ENCODE peak calls at places on chromosomes 12 and 14, in seven cellular contexts. One of them, this sample, is unnamed.

GRCh38 chr14:34858765-34859164 is 16.4 kb downstream of the BAZ1A start:
- DNase-seq in endothelial cell: no peak
- DNase-seq in A673: no peak
- DNase-seq in AG09309: no peak
- DNase-seq in Calu3: no peak
- DNase-seq in WTC11: no peak
- DNase-seq in astrocyte: no peak
- DNase-seq in this sample: no peak

GRCh38 chr12:53867216-53868012 is 71.2 kb upstream of the HOXC13 start:
- DNase-seq in endothelial cell: no peak
- DNase-seq in A673: no peak
- DNase-seq in AG09309: no peak
- DNase-seq in Calu3: peak; percentile 51
- DNase-seq in WTC11: peak; percentile 53
- DNase-seq in astrocyte: no peak
- DNase-seq in this sample: no peak

GRCh38 chr14:91985008-91985407 is 37.5 kb upstream of the FBLN5 start:
- DNase-seq in endothelial cell: no peak
- DNase-seq in A673: no peak
- DNase-seq in AG09309: no peak
- DNase-seq in Calu3: no peak
- DNase-seq in WTC11: no peak
- DNase-seq in astrocyte: peak; percentile 78
- DNase-seq in this sample: no peak

GRCh38 chr12:56086608-56087007 is 6.6 kb downstream of the ERBB3 start:
- DNase-seq in endothelial cell: no peak
- DNase-seq in A673: no peak
- DNase-seq in AG09309: no peak
- DNase-seq in Calu3: no peak
- DNase-seq in WTC11: no peak
- DNase-seq in astrocyte: no peak
- DNase-seq in this sample: no peak

GRCh38 chr14:20555845-20556244 is 5.0 kb downstream of the RNASE9 start:
- DNase-seq in endothelial cell: no peak
- DNase-seq in A673: no peak
- DNase-seq in AG09309: no peak
- DNase-seq in Calu3: no peak
- DNase-seq in WTC11: no peak
- DNase-seq in astrocyte: no peak
- DNase-seq in this sample: no peak

GRCh38 chr12:62291888-62292760 is 31.9 kb downstream of the USP15 start:
- DNase-seq in endothelial cell: no peak
- DNase-seq in A673: no peak
- DNase-seq in AG09309: no peak
- DNase-seq in Calu3: peak; percentile 21
- DNase-seq in WTC11: no peak
- DNase-seq in astrocyte: peak; percentile 49
- DNase-seq in this sample: no peak

GRCh38 chr12:59808317-59808910 is 212.6 kb downstream of the SLC16A7 start:
- DNase-seq in endothelial cell: no peak
- DNase-seq in A673: peak; percentile 34
- DNase-seq in AG09309: no peak
- DNase-seq in Calu3: no peak
- DNase-seq in WTC11: no peak
- DNase-seq in astrocyte: peak; percentile 16
- DNase-seq in this sample: no peak

GRCh38 chr12:46153267-46153872 is 115.5 kb downstream of the SLC38A1 start:
- DNase-seq in endothelial cell: no peak
- DNase-seq in A673: peak; percentile 55
- DNase-seq in AG09309: no peak
- DNase-seq in Calu3: no peak
- DNase-seq in WTC11: no peak
- DNase-seq in astrocyte: peak; percentile 25
- DNase-seq in this sample: no peak

GRCh38 chr12:69435644-69436043 is 34.5 kb upstream of the FRS2 start:
- DNase-seq in endothelial cell: no peak
- DNase-seq in A673: no peak
- DNase-seq in AG09309: peak; percentile 21
- DNase-seq in Calu3: no peak
- DNase-seq in WTC11: no peak
- DNase-seq in astrocyte: peak; percentile 46
- DNase-seq in this sample: no peak

GRCh38 chr12:123261196-123261595 is 10.5 kb downstream of the CDK2AP1 start:
- DNase-seq in endothelial cell: no peak
- DNase-seq in A673: no peak
- DNase-seq in AG09309: no peak
- DNase-seq in Calu3: no peak
- DNase-seq in WTC11: no peak
- DNase-seq in astrocyte: no peak
- DNase-seq in this sample: no peak

GRCh38 chr12:47954467-47955045 is 8.8 kb upstream of the TMEM106C start:
- DNase-seq in endothelial cell: no peak
- DNase-seq in A673: no peak
- DNase-seq in AG09309: no peak
- DNase-seq in Calu3: no peak
- DNase-seq in WTC11: no peak
- DNase-seq in astrocyte: no peak
- DNase-seq in this sample: no peak

GRCh38 chr12:89351489-89352241 is 636 bp downstream of the DUSP6 start:
- DNase-seq in endothelial cell: peak; percentile 36
- DNase-seq in A673: no peak
- DNase-seq in AG09309: no peak
- DNase-seq in Calu3: peak; percentile 39
- DNase-seq in WTC11: peak; percentile 37
- DNase-seq in astrocyte: peak; percentile 39
- DNase-seq in this sample: no peak

GRCh38 chr12:128543493-128543892 is 276.5 kb downstream of the TMEM132C start:
- DNase-seq in endothelial cell: no peak
- DNase-seq in A673: no peak
- DNase-seq in AG09309: no peak
- DNase-seq in Calu3: no peak
- DNase-seq in WTC11: no peak
- DNase-seq in astrocyte: no peak
- DNase-seq in this sample: no peak

GRCh38 chr14:80567905-80568512 is 356.7 kb upstream of the DIO2 start:
- DNase-seq in endothelial cell: no peak
- DNase-seq in A673: no peak
- DNase-seq in AG09309: no peak
- DNase-seq in Calu3: peak; percentile 20
- DNase-seq in WTC11: no peak
- DNase-seq in astrocyte: peak; percentile 92
- DNase-seq in this sample: no peak

GRCh38 chr14:70168401-70168800 is 20.4 kb downstream of the SLC8A3 start:
- DNase-seq in endothelial cell: no peak
- DNase-seq in A673: no peak
- DNase-seq in AG09309: no peak
- DNase-seq in Calu3: no peak
- DNase-seq in WTC11: no peak
- DNase-seq in astrocyte: no peak
- DNase-seq in this sample: no peak

GRCh38 chr14:67418368-67419174 is 6.6 kb upstream of the PLEK2 start:
- DNase-seq in endothelial cell: no peak
- DNase-seq in A673: no peak
- DNase-seq in AG09309: no peak
- DNase-seq in Calu3: peak; percentile 58
- DNase-seq in WTC11: no peak
- DNase-seq in astrocyte: no peak
- DNase-seq in this sample: no peak

GRCh38 chr14:67421356-67422224 is 9.6 kb upstream of the PLEK2 start:
- DNase-seq in endothelial cell: no peak
- DNase-seq in A673: no peak
- DNase-seq in AG09309: no peak
- DNase-seq in Calu3: no peak
- DNase-seq in WTC11: no peak
- DNase-seq in astrocyte: no peak
- DNase-seq in this sample: no peak

GRCh38 chr14:67417633-67418032 is 5.7 kb upstream of the PLEK2 start:
- DNase-seq in endothelial cell: no peak
- DNase-seq in A673: no peak
- DNase-seq in AG09309: no peak
- DNase-seq in Calu3: no peak
- DNase-seq in WTC11: no peak
- DNase-seq in astrocyte: no peak
- DNase-seq in this sample: no peak

GRCh38 chr14:67423424-67423823 is 11.5 kb upstream of the PLEK2 start:
- DNase-seq in endothelial cell: no peak
- DNase-seq in A673: no peak
- DNase-seq in AG09309: no peak
- DNase-seq in Calu3: no peak
- DNase-seq in WTC11: no peak
- DNase-seq in astrocyte: no peak
- DNase-seq in this sample: no peak

GRCh38 chr14:67420102-67420739 is 8.3 kb upstream of the PLEK2 start:
- DNase-seq in endothelial cell: peak; percentile 31
- DNase-seq in A673: peak; percentile 46
- DNase-seq in AG09309: no peak
- DNase-seq in Calu3: peak; percentile 67
- DNase-seq in WTC11: peak; percentile 85
- DNase-seq in astrocyte: no peak
- DNase-seq in this sample: no peak
- TF ChIP-seq CTCF in endothelial cell: peak; percentile 22
- TF ChIP-seq CTCF in A673: peak; percentile 66
- TF ChIP-seq CTCF in AG09309: peak; percentile 35
- TF ChIP-seq CTCF in Calu3: peak; percentile 61
- TF ChIP-seq CTCF in WTC11: peak; percentile 62
- TF ChIP-seq CTCF in astrocyte: peak; percentile 12
- TF ChIP-seq CTCF in this sample: no peak

GRCh38 chr14:60656755-60657608 is 7.7 kb upstream of the SIX1 start:
- DNase-seq in endothelial cell: peak; percentile 64
- DNase-seq in A673: peak; percentile 52
- DNase-seq in AG09309: no peak
- DNase-seq in Calu3: peak; percentile 76
- DNase-seq in WTC11: peak; percentile 86
- DNase-seq in astrocyte: peak; percentile 49
- DNase-seq in this sample: no peak
- TF ChIP-seq CTCF in endothelial cell: no peak
- TF ChIP-seq CTCF in A673: peak; percentile 48
- TF ChIP-seq CTCF in AG09309: peak; percentile 54
- TF ChIP-seq CTCF in Calu3: peak; percentile 12
- TF ChIP-seq CTCF in WTC11: no peak
- TF ChIP-seq CTCF in astrocyte: peak; percentile 19
- TF ChIP-seq CTCF in this sample: no peak

DNA sequence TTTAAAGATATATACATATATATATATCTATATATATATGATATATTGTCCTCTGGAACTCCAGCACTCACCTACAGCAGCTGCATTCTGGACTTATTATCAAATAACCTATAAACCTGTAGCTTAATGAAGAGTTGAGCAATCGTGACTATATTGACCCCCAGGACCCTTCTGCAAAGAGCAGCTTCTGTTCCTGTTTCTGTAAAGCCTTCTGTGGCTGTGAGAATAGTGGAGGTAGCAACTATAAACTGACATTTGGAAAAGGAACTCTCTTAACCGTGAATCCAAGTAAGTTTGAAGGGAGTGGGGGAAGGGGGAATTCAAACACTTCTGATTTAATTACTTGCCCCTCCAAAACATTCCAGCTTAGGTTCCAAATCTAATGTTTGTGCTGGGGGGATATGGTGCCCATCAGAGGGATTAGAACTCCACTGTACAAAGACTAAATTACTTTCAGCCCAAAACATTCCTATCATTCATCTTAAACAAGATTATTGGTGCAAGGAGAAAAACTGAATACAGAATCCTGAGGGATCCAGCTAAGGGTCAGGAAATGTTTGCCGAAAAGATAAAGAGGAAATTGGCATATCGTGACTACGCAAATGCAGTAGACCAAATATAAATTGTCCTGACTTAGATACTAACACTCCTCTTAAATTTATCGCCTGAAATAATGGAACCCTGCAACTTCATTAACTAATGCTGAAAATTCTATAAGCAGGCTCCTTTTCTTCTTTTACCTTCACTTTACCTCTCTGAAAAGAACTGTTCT is 106.1 kb downstream of the DAD1 start:
- DNase-seq in endothelial cell: no peak
- DNase-seq in A673: no peak
- DNase-seq in AG09309: no peak
- DNase-seq in Calu3: no peak
- DNase-seq in WTC11: no peak
- DNase-seq in astrocyte: no peak
- DNase-seq in this sample: no peak
- TF ChIP-seq CTCF in endothelial cell: no peak
- TF ChIP-seq CTCF in A673: no peak
- TF ChIP-seq CTCF in AG09309: no peak
- TF ChIP-seq CTCF in Calu3: no peak
- TF ChIP-seq CTCF in WTC11: no peak
- TF ChIP-seq CTCF in astrocyte: no peak
- TF ChIP-seq CTCF in this sample: no peak

GRCh38 chr14:51155331-51155730 is 60.4 kb upstream of the TRIM9 start:
- DNase-seq in endothelial cell: no peak
- DNase-seq in A673: no peak
- DNase-seq in AG09309: no peak
- DNase-seq in Calu3: no peak
- DNase-seq in WTC11: no peak
- DNase-seq in astrocyte: no peak
- DNase-seq in this sample: no peak

GRCh38 chr14:51160871-51161270 is 66.0 kb upstream of the TRIM9 start:
- DNase-seq in endothelial cell: no peak
- DNase-seq in A673: no peak
- DNase-seq in AG09309: no peak
- DNase-seq in Calu3: no peak
- DNase-seq in WTC11: no peak
- DNase-seq in astrocyte: no peak
- DNase-seq in this sample: no peak

DNA sequence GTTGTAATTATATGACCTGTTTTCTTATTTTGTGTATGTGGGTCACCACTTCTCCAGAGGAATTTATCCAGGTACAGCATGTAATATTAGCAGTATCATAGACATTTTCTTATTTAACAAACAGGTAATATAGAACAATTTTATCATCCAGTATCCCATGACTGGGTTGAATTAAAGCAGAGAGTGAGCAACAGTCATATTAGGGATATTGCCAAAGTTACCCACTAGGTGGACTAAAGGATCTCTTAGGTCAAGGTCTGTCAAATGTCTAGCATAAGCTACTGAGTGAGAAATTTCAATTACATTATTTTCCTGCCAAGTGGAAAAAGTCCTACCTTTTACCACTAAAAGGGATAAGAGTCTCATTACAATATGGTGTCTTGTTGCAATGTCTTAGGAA is 62.1 kb upstream of the TRIM9 start:
- DNase-seq in endothelial cell: no peak
- DNase-seq in A673: peak; percentile 47
- DNase-seq in AG09309: no peak
- DNase-seq in Calu3: no peak
- DNase-seq in WTC11: no peak
- DNase-seq in astrocyte: no peak
- DNase-seq in this sample: no peak
- TF ChIP-seq CTCF in endothelial cell: peak; percentile 58
- TF ChIP-seq CTCF in A673: peak; percentile 42
- TF ChIP-seq CTCF in AG09309: peak; percentile 42
- TF ChIP-seq CTCF in Calu3: peak; percentile 28
- TF ChIP-seq CTCF in WTC11: peak; percentile 19
- TF ChIP-seq CTCF in astrocyte: peak; percentile 22
- TF ChIP-seq CTCF in this sample: no peak

This sample was measured in omental fat pad.